ENCODE peak calls at places on chromosomes 12 and 14, in seven cellular contexts. One of them, this sample, is unnamed.

GRCh38 chr12:89748791-89749190 is 40.2 kb upstream of the ATP2B1 start:
- DNase-seq in SW 1271: no peak
- DNase-seq in H54: no peak
- DNase-seq in RWPE1: no peak
- DNase-seq in left lung: no peak
- DNase-seq in stimulated activated CD4-positive, alpha-beta T cell treated with anti-CD3 and anti-CD28 coated beads, Interleukin-15, amount 100 ng/mL, for 24 hours: no peak
- DNase-seq in activated B cell treated with CpG ODN at 0.5 μM for 24 hours: no peak
- DNase-seq in this sample: no peak

GRCh38 chr12:67811437-67812361 is 163.2 kb downstream of the DYRK2 start:
- DNase-seq in left lung: no peak
- DNase-seq in stimulated activated CD4-positive, alpha-beta T cell treated with anti-CD3 and anti-CD28 coated beads, Interleukin-15, amount 100 ng/mL, for 24 hours: no peak
- DNase-seq in activated B cell treated with CpG ODN at 0.5 μM for 24 hours: no peak
- DNase-seq in SW 1271: no peak
- DNase-seq in RWPE1: peak
- DNase-seq in H54: peak
- DNase-seq in this sample: no peak

GRCh38 chr12:1360812-1361211 is 233.6 kb downstream of the FBXL14 start:
- DNase-seq in RWPE1: no peak
- DNase-seq in SW 1271: peak
- DNase-seq in stimulated activated CD4-positive, alpha-beta T cell treated with anti-CD3 and anti-CD28 coated beads, Interleukin-15, amount 100 ng/mL, for 24 hours: no peak
- DNase-seq in activated B cell treated with CpG ODN at 0.5 μM for 24 hours: no peak
- DNase-seq in left lung: no peak
- DNase-seq in H54: no peak
- DNase-seq in this sample: no peak

GRCh38 chr14:74462993-74463392 is 30.1 kb downstream of the NPC2 start:
- DNase-seq in left lung: no peak
- DNase-seq in stimulated activated CD4-positive, alpha-beta T cell treated with anti-CD3 and anti-CD28 coated beads, Interleukin-15, amount 100 ng/mL, for 24 hours: no peak
- DNase-seq in SW 1271: no peak
- DNase-seq in RWPE1: no peak
- DNase-seq in H54: no peak
- DNase-seq in activated B cell treated with CpG ODN at 0.5 μM for 24 hours: no peak
- DNase-seq in this sample: no peak

GRCh38 chr14:71416392-71416791 is 509.1 kb downstream of the PCNX1 start:
- DNase-seq in H54: no peak
- DNase-seq in left lung: no peak
- DNase-seq in RWPE1: peak
- DNase-seq in stimulated activated CD4-positive, alpha-beta T cell treated with anti-CD3 and anti-CD28 coated beads, Interleukin-15, amount 100 ng/mL, for 24 hours: no peak
- DNase-seq in activated B cell treated with CpG ODN at 0.5 μM for 24 hours: no peak
- DNase-seq in SW 1271: no peak
- DNase-seq in this sample: no peak

GRCh38 chr12:83153156-83153555 is 466.4 kb downstream of the TMTC2 start:
- DNase-seq in H54: no peak
- DNase-seq in stimulated activated CD4-positive, alpha-beta T cell treated with anti-CD3 and anti-CD28 coated beads, Interleukin-15, amount 100 ng/mL, for 24 hours: no peak
- DNase-seq in SW 1271: no peak
- DNase-seq in activated B cell treated with CpG ODN at 0.5 μM for 24 hours: no peak
- DNase-seq in left lung: no peak
- DNase-seq in RWPE1: no peak
- DNase-seq in this sample: no peak

GRCh38 chr12:22981711-22982110 is 356.7 kb downstream of the ETNK1 start:
- DNase-seq in stimulated activated CD4-positive, alpha-beta T cell treated with anti-CD3 and anti-CD28 coated beads, Interleukin-15, amount 100 ng/mL, for 24 hours: no peak
- DNase-seq in SW 1271: no peak
- DNase-seq in H54: no peak
- DNase-seq in activated B cell treated with CpG ODN at 0.5 μM for 24 hours: no peak
- DNase-seq in left lung: no peak
- DNase-seq in RWPE1: no peak
- DNase-seq in this sample: no peak

GRCh38 chr14:103538291-103539055 is 9.5 kb downstream of the TRMT61A start:
- DNase-seq in left lung: peak
- DNase-seq in RWPE1: no peak
- DNase-seq in stimulated activated CD4-positive, alpha-beta T cell treated with anti-CD3 and anti-CD28 coated beads, Interleukin-15, amount 100 ng/mL, for 24 hours: no peak
- DNase-seq in activated B cell treated with CpG ODN at 0.5 μM for 24 hours: no peak
- DNase-seq in SW 1271: no peak
- DNase-seq in H54: no peak
- DNase-seq in this sample: peak

GRCh38 chr12:122999196-122999946 is 18.9 kb downstream of the ARL6IP4 start:
- DNase-seq in left lung: peak
- DNase-seq in SW 1271: no peak
- DNase-seq in stimulated activated CD4-positive, alpha-beta T cell treated with anti-CD3 and anti-CD28 coated beads, Interleukin-15, amount 100 ng/mL, for 24 hours: no peak
- DNase-seq in activated B cell treated with CpG ODN at 0.5 μM for 24 hours: no peak
- DNase-seq in RWPE1: no peak
- DNase-seq in H54: no peak
- DNase-seq in this sample: peak

GRCh38 chr14:60328588-60328987 is 79.6 kb downstream of the PPM1A start:
- DNase-seq in stimulated activated CD4-positive, alpha-beta T cell treated with anti-CD3 and anti-CD28 coated beads, Interleukin-15, amount 100 ng/mL, for 24 hours: no peak
- DNase-seq in RWPE1: no peak
- DNase-seq in SW 1271: no peak
- DNase-seq in left lung: no peak
- DNase-seq in H54: no peak
- DNase-seq in activated B cell treated with CpG ODN at 0.5 μM for 24 hours: no peak
- DNase-seq in this sample: no peak

GRCh38 chr12:20798561-20798960 is 11.9 kb upstream of the SLCO1B3 start:
- DNase-seq in RWPE1: no peak
- DNase-seq in stimulated activated CD4-positive, alpha-beta T cell treated with anti-CD3 and anti-CD28 coated beads, Interleukin-15, amount 100 ng/mL, for 24 hours: no peak
- DNase-seq in left lung: no peak
- DNase-seq in SW 1271: no peak
- DNase-seq in H54: no peak
- DNase-seq in activated B cell treated with CpG ODN at 0.5 μM for 24 hours: no peak
- DNase-seq in this sample: peak

This sample was measured in midbrain.